ENCODE peak calls at places on chromosome 3, in ten cellular contexts. F, Z, U, D, S, C, P, B, T and L are unnamed samples.

GRCh38 chr3:197308591-197308990 is 10.2 kb upstream of the DLG1 start:
- DNase-seq in F (no peak), Z (no peak), U (peak), D (no peak), S (no peak), C (no peak), P (no peak), B (no peak), T (no peak), L (no peak)

GRCh38 chr3:150970665-150971327 is 1.7 kb downstream of the CLRN1 start:
- DNase-seq in F (no peak), Z (peak), U (peak), D (peak), S (peak), C (no peak), P (no peak), B (no peak), T (no peak), L (no peak)

GRCh38 chr3:76051145-76051544 is 265.8 kb upstream of the ZNF717 start:
- DNase-seq in F (no peak), Z (no peak), U (no peak), D (no peak), S (peak), C (no peak), P (no peak), B (no peak), T (no peak), L (no peak)

GRCh38 chr3:56799251-56799882 is 2.4 kb downstream of the ARHGEF3 start:
- DNase-seq in F (no peak), Z (peak), U (peak), D (no peak), S (peak), C (peak), P (peak), B (peak), T (no peak), L (no peak)

GRCh38 chr3:174945276-174945675 is 86.1 kb downstream of the NAALADL2 start:
- DNase-seq in F (no peak), Z (no peak), U (no peak), D (no peak), S (no peak), C (no peak), P (no peak), B (no peak), T (no peak), L (no peak)

GRCh38 chr3:27532931-27533607 is 48.9 kb upstream of the SLC4A7 start:
- DNase-seq in F (no peak), Z (no peak), U (peak), D (no peak), S (peak), C (no peak), P (no peak), B (no peak), T (no peak), L (no peak)

GRCh38 chr3:194572131-194572789 is 61.0 kb downstream of the TMEM44 start:
- DNase-seq in F (no peak), Z (peak), U (peak), D (no peak), S (peak), C (peak), P (no peak), B (no peak), T (no peak), L (no peak)

GRCh38 chr3:34364345-34364744 is 565.9 kb downstream of the PDCD6IP start:
- DNase-seq in F (no peak), Z (peak), U (no peak), D (peak), S (no peak), C (no peak), P (no peak), B (no peak), T (no peak), L (peak)

GRCh38 chr3:143699351-143699750 is 148.9 kb downstream of the SLC9A9 start:
- DNase-seq in F (no peak), Z (no peak), U (no peak), D (no peak), S (no peak), C (no peak), P (no peak), B (no peak), T (no peak), L (no peak)

GRCh38 chr3:12629560-12629959 is 34.4 kb downstream of the RAF1 start:
- DNase-seq in F (no peak), Z (peak), U (peak), D (no peak), S (no peak), C (peak), P (no peak), B (no peak), T (no peak), L (no peak)

GRCh38 chr3:46857485-46858341 is 5.5 kb downstream of the MYL3 start:
- DNase-seq in F (no peak), Z (no peak), U (no peak), D (no peak), S (no peak), C (no peak), P (no peak), B (no peak), T (no peak), L (no peak)

GRCh38 chr3:45890405-45890804 is 4.1 kb downstream of the CCR9 start:
- DNase-seq in F (no peak), Z (no peak), U (no peak), D (no peak), S (peak), C (no peak), P (no peak), B (no peak), T (no peak), L (no peak)

GRCh38 chr3:86951343-86951742 is 39.6 kb downstream of the VGLL3 start:
- DNase-seq in F (no peak), Z (peak), U (peak), D (no peak), S (peak), C (peak), P (no peak), B (no peak), T (no peak), L (no peak)

GRCh38 chr3:183180105-183180763 is 17.7 kb upstream of the LAMP3 start:
- DNase-seq in F (no peak), Z (no peak), U (no peak), D (no peak), S (no peak), C (no peak), P (peak), B (no peak), T (no peak), L (no peak)

GRCh38 chr3:45362768-45363167 is 25.6 kb upstream of the LARS2 start:
- DNase-seq in F (no peak), Z (peak), U (peak), D (no peak), S (no peak), C (no peak), P (no peak), B (no peak), T (no peak), L (no peak)

GRCh38 chr3:181956122-181956521 is 244.4 kb downstream of the SOX2 start:
- DNase-seq in F (no peak), Z (no peak), U (no peak), D (no peak), S (no peak), C (no peak), P (no peak), B (no peak), T (no peak), L (no peak)

GRCh38 chr3:73235768-73236167 is 174.3 kb downstream of the EBLN2 start:
- DNase-seq in F (no peak), Z (no peak), U (no peak), D (no peak), S (no peak), C (no peak), P (no peak), B (no peak), T (no peak), L (no peak)

GRCh38 chr3:107421170-107421792 is 44.0 kb downstream of the CCDC54 start:
- DNase-seq in F (no peak), Z (no peak), U (peak), D (no peak), S (peak), C (peak), P (peak), B (peak), T (no peak), L (no peak)